ENCODE peak calls at places on chromosomes 1 and 21, in eight cellular contexts. One of them, this sample, is unnamed.

GRCh38 chr1:7375781-7376660 is 395.1 kb upstream of the VAMP3 start:
- DNase-seq in GM23338: no peak
- DNase-seq in uterus: no peak
- DNase-seq in lower lobe of right lung: no peak
- DNase-seq in endodermal cell: peak; percentile 9
- DNase-seq in psoas muscle: no peak
- DNase-seq in right lobe of liver: peak; percentile 26
- DNase-seq in mesendoderm: no peak
- DNase-seq in this sample: no peak

GRCh38 chr1:26471201-26471497 is 1.1 kb upstream of the HMGN2 start:
- DNase-seq in uterus: no peak
- DNase-seq in psoas muscle: no peak
- DNase-seq in lower lobe of right lung: no peak
- DNase-seq in endodermal cell: no peak
- DNase-seq in GM23338: no peak
- DNase-seq in mesendoderm: no peak
- DNase-seq in right lobe of liver: no peak
- DNase-seq in this sample: no peak

GRCh38 chr1:188237573-188238353 is 1409.0 kb downstream of the PLA2G4A start:
- DNase-seq in endodermal cell: no peak
- DNase-seq in mesendoderm: no peak
- DNase-seq in uterus: no peak
- DNase-seq in psoas muscle: no peak
- DNase-seq in GM23338: no peak
- DNase-seq in lower lobe of right lung: no peak
- DNase-seq in right lobe of liver: no peak
- DNase-seq in this sample: no peak

GRCh38 chr1:9766759-9767442 is 56.9 kb downstream of the CLSTN1 start:
- DNase-seq in GM23338: no peak
- DNase-seq in lower lobe of right lung: no peak
- DNase-seq in endodermal cell: no peak
- DNase-seq in uterus: no peak
- DNase-seq in mesendoderm: peak; percentile 73
- DNase-seq in psoas muscle: no peak
- DNase-seq in right lobe of liver: no peak
- DNase-seq in this sample: no peak

GRCh38 chr1:166924829-166925541 is 48.9 kb upstream of the TADA1 start:
- DNase-seq in psoas muscle: no peak
- DNase-seq in lower lobe of right lung: no peak
- DNase-seq in right lobe of liver: no peak
- DNase-seq in uterus: no peak
- DNase-seq in endodermal cell: no peak
- DNase-seq in GM23338: no peak
- DNase-seq in mesendoderm: no peak
- DNase-seq in this sample: no peak

GRCh38 chr1:31760422-31760900 is 3.7 kb downstream of the ADGRB2 start:
- DNase-seq in lower lobe of right lung: no peak
- DNase-seq in GM23338: peak; percentile 72
- DNase-seq in mesendoderm: peak; percentile 39
- DNase-seq in endodermal cell: peak; percentile 84
- DNase-seq in psoas muscle: no peak
- DNase-seq in uterus: no peak
- DNase-seq in right lobe of liver: no peak
- DNase-seq in this sample: peak; percentile 22

GRCh38 chr1:184789899-184790298 is 35.2 kb upstream of the EDEM3 start:
- DNase-seq in lower lobe of right lung: no peak
- DNase-seq in uterus: no peak
- DNase-seq in right lobe of liver: no peak
- DNase-seq in psoas muscle: no peak
- DNase-seq in mesendoderm: no peak
- DNase-seq in GM23338: peak; percentile 6
- DNase-seq in endodermal cell: no peak
- DNase-seq in this sample: no peak

GRCh38 chr1:47533176-47534039 is 95.6 kb downstream of the FOXD2 start:
- DNase-seq in mesendoderm: peak; percentile 93
- DNase-seq in psoas muscle: peak; percentile 40
- DNase-seq in uterus: peak; percentile 60
- DNase-seq in GM23338: peak; percentile 88
- DNase-seq in right lobe of liver: no peak
- DNase-seq in lower lobe of right lung: peak; percentile 47
- DNase-seq in endodermal cell: peak; percentile 93
- DNase-seq in this sample: no peak

GRCh38 chr1:14826172-14826636 is 227.7 kb downstream of the KAZN start:
- DNase-seq in mesendoderm: no peak
- DNase-seq in endodermal cell: no peak
- DNase-seq in uterus: peak; percentile 45
- DNase-seq in GM23338: no peak
- DNase-seq in right lobe of liver: no peak
- DNase-seq in lower lobe of right lung: peak; percentile 34
- DNase-seq in psoas muscle: no peak
- DNase-seq in this sample: no peak

GRCh38 chr1:28759257-28759656 is 22.5 kb downstream of the YTHDF2 start:
- DNase-seq in endodermal cell: no peak
- DNase-seq in psoas muscle: no peak
- DNase-seq in GM23338: no peak
- DNase-seq in uterus: no peak
- DNase-seq in right lobe of liver: no peak
- DNase-seq in lower lobe of right lung: no peak
- DNase-seq in mesendoderm: no peak
- DNase-seq in this sample: no peak

GRCh38 chr1:17251699-17252376 is 2.9 kb downstream of the PADI3 start:
- DNase-seq in mesendoderm: peak; percentile 37
- DNase-seq in uterus: no peak
- DNase-seq in psoas muscle: no peak
- DNase-seq in right lobe of liver: no peak
- DNase-seq in endodermal cell: no peak
- DNase-seq in GM23338: no peak
- DNase-seq in lower lobe of right lung: no peak
- DNase-seq in this sample: no peak

GRCh38 chr1:33094486-33094885 is 13.5 kb downstream of the AZIN2 start:
- DNase-seq in endodermal cell: no peak
- DNase-seq in psoas muscle: no peak
- DNase-seq in lower lobe of right lung: no peak
- DNase-seq in mesendoderm: no peak
- DNase-seq in GM23338: no peak
- DNase-seq in right lobe of liver: peak; percentile 33
- DNase-seq in uterus: no peak
- DNase-seq in this sample: no peak

GRCh38 chr1:62117416-62117815 is 77.2 kb upstream of the L1TD1 start:
- DNase-seq in endodermal cell: no peak
- DNase-seq in lower lobe of right lung: no peak
- DNase-seq in right lobe of liver: no peak
- DNase-seq in mesendoderm: no peak
- DNase-seq in GM23338: no peak
- DNase-seq in uterus: no peak
- DNase-seq in psoas muscle: no peak
- DNase-seq in this sample: no peak

GRCh38 chr1:230104395-230105244 is 37.6 kb downstream of the GALNT2 start:
- DNase-seq in uterus: peak; percentile 83
- DNase-seq in GM23338: peak; percentile 45
- DNase-seq in endodermal cell: peak; percentile 76
- DNase-seq in right lobe of liver: peak; percentile 93
- DNase-seq in psoas muscle: peak; percentile 99
- DNase-seq in mesendoderm: peak; percentile 85
- DNase-seq in lower lobe of right lung: peak; percentile 97
- DNase-seq in this sample: peak; percentile 32

GRCh38 chr1:74463301-74463988 is 49.0 kb downstream of the LRRC53 start:
- DNase-seq in lower lobe of right lung: no peak
- DNase-seq in endodermal cell: no peak
- DNase-seq in uterus: no peak
- DNase-seq in GM23338: no peak
- DNase-seq in right lobe of liver: no peak
- DNase-seq in psoas muscle: no peak
- DNase-seq in mesendoderm: no peak
- DNase-seq in this sample: no peak

GRCh38 chr1:42529724-42530161 is 66.7 kb downstream of the CCDC30 start:
- DNase-seq in psoas muscle: no peak
- DNase-seq in right lobe of liver: no peak
- DNase-seq in lower lobe of right lung: no peak
- DNase-seq in mesendoderm: no peak
- DNase-seq in uterus: no peak
- DNase-seq in endodermal cell: no peak
- DNase-seq in GM23338: no peak
- DNase-seq in this sample: peak; percentile 13

GRCh38 chr21:41478319-41479177 is 29.4 kb downstream of the TMPRSS2 start:
- DNase-seq in endodermal cell: peak; percentile 54
- DNase-seq in lower lobe of right lung: peak; percentile 70
- DNase-seq in mesendoderm: no peak
- DNase-seq in right lobe of liver: no peak
- DNase-seq in GM23338: peak; percentile 16
- DNase-seq in psoas muscle: no peak
- DNase-seq in uterus: no peak
- DNase-seq in this sample: no peak

GRCh38 chr1:50705041-50705440 is 255.0 kb downstream of the FAF1 start:
- DNase-seq in endodermal cell: no peak
- DNase-seq in psoas muscle: no peak
- DNase-seq in right lobe of liver: no peak
- DNase-seq in uterus: no peak
- DNase-seq in mesendoderm: no peak
- DNase-seq in lower lobe of right lung: no peak
- DNase-seq in GM23338: no peak
- DNase-seq in this sample: no peak

GRCh38 chr1:50704126-50704525 is 255.9 kb downstream of the FAF1 start:
- DNase-seq in uterus: no peak
- DNase-seq in right lobe of liver: no peak
- DNase-seq in mesendoderm: peak; percentile 47
- DNase-seq in lower lobe of right lung: no peak
- DNase-seq in psoas muscle: no peak
- DNase-seq in GM23338: peak; percentile 72
- DNase-seq in endodermal cell: no peak
- DNase-seq in this sample: peak; percentile 21

GRCh38 chr1:50705699-50706098 is 254.4 kb downstream of the FAF1 start:
- DNase-seq in psoas muscle: no peak
- DNase-seq in right lobe of liver: no peak
- DNase-seq in lower lobe of right lung: no peak
- DNase-seq in endodermal cell: no peak
- DNase-seq in mesendoderm: no peak
- DNase-seq in GM23338: no peak
- DNase-seq in uterus: no peak
- DNase-seq in this sample: no peak

GRCh38 chr1:50710099-50710498 is 250.0 kb downstream of the FAF1 start:
- DNase-seq in mesendoderm: no peak
- DNase-seq in GM23338: no peak
- DNase-seq in psoas muscle: no peak
- DNase-seq in uterus: no peak
- DNase-seq in endodermal cell: no peak
- DNase-seq in right lobe of liver: no peak
- DNase-seq in lower lobe of right lung: no peak
- DNase-seq in this sample: no peak

DNA sequence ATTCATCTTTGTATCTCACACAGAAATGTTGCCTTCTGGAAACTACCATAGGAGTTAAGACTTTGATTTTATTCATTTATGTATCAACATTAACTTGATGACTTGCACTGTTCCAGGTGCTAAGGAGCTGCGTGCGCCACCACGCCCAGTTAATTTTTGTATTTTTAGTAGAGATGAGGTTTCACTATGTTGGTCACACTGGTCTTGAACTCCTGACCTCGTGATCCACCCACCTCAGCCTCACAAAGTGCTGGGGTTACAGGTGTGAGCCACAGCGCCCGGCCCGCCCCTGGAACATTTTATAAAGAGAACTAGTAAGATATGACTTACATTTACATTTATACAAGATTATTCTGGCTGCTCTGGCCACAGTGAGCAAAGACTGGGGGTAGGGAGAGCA is 252.2 kb downstream of the FAF1 start:
- DNase-seq in endodermal cell: no peak
- DNase-seq in psoas muscle: no peak
- DNase-seq in lower lobe of right lung: no peak
- DNase-seq in right lobe of liver: no peak
- DNase-seq in GM23338: no peak
- DNase-seq in uterus: no peak
- DNase-seq in mesendoderm: no peak
- DNase-seq in this sample: no peak
- H3K36me3 ChIP-seq in endodermal cell: no peaks in the 10 kb centered on the region
- H3K36me3 ChIP-seq in psoas muscle: no peaks in the 10 kb centered on the region
- H3K36me3 ChIP-seq in lower lobe of right lung: no peaks in the 10 kb centered on the region
- H3K36me3 ChIP-seq in right lobe of liver: no peaks in the 10 kb centered on the region
- H3K36me3 ChIP-seq in GM23338: no peaks in the 10 kb centered on the region
- H3K36me3 ChIP-seq in uterus: no peaks in the 10 kb centered on the region
- H3K36me3 ChIP-seq in mesendoderm: no peaks in the 10 kb centered on the region
- H3K36me3 ChIP-seq in this sample: no peaks in the 10 kb centered on the region

GRCh38 chr1:150578278-150579109 is 916 bp downstream of the MCL1 start:
- DNase-seq in lower lobe of right lung: no peak
- DNase-seq in GM23338: peak; percentile 55
- DNase-seq in right lobe of liver: no peak
- DNase-seq in psoas muscle: peak; percentile 66
- DNase-seq in endodermal cell: peak; percentile 59
- DNase-seq in uterus: peak; percentile 66
- DNase-seq in mesendoderm: peak; percentile 88
- DNase-seq in this sample: peak; percentile 49
- H3K4me1 ChIP-seq in lower lobe of right lung: peaks cover 44% of the 10 kb centered on the region
- H3K4me1 ChIP-seq in GM23338: peaks cover 43% of the 10 kb centered on the region
- H3K4me1 ChIP-seq in right lobe of liver: peaks cover 26% of the 10 kb centered on the region
- H3K4me1 ChIP-seq in psoas muscle: peaks cover 26% of the 10 kb centered on the region
- H3K4me1 ChIP-seq in endodermal cell: peaks cover 6% of the 10 kb centered on the region
- H3K4me1 ChIP-seq in uterus: peaks cover 7% of the 10 kb centered on the region
- H3K4me1 ChIP-seq in mesendoderm: peaks cover 4% of the 10 kb centered on the region
- H3K4me1 ChIP-seq in this sample: peaks cover 38% of the 10 kb centered on the region

GRCh38 chr1:11125931-11126330 is 26.3 kb upstream of the EXOSC10 start:
- DNase-seq in uterus: no peak
- DNase-seq in psoas muscle: no peak
- DNase-seq in lower lobe of right lung: no peak
- DNase-seq in GM23338: no peak
- DNase-seq in right lobe of liver: no peak
- DNase-seq in mesendoderm: no peak
- DNase-seq in endodermal cell: no peak
- DNase-seq in this sample: no peak

GRCh38 chr1:11124965-11125364 is 25.3 kb upstream of the EXOSC10 start:
- DNase-seq in psoas muscle: no peak
- DNase-seq in GM23338: no peak
- DNase-seq in lower lobe of right lung: no peak
- DNase-seq in right lobe of liver: no peak
- DNase-seq in mesendoderm: no peak
- DNase-seq in endodermal cell: no peak
- DNase-seq in uterus: no peak
- DNase-seq in this sample: no peak

GRCh38 chr1:11130406-11130805 is 30.7 kb upstream of the EXOSC10 start:
- DNase-seq in right lobe of liver: no peak
- DNase-seq in mesendoderm: no peak
- DNase-seq in psoas muscle: no peak
- DNase-seq in uterus: no peak
- DNase-seq in lower lobe of right lung: no peak
- DNase-seq in endodermal cell: no peak
- DNase-seq in GM23338: no peak
- DNase-seq in this sample: no peak

GRCh38 chr1:11129649-11130048 is 30.0 kb upstream of the EXOSC10 start:
- DNase-seq in psoas muscle: no peak
- DNase-seq in mesendoderm: no peak
- DNase-seq in lower lobe of right lung: no peak
- DNase-seq in endodermal cell: no peak
- DNase-seq in GM23338: no peak
- DNase-seq in uterus: no peak
- DNase-seq in right lobe of liver: no peak
- DNase-seq in this sample: no peak

GRCh38 chr1:11126544-11126943 is 26.9 kb upstream of the EXOSC10 start:
- DNase-seq in mesendoderm: no peak
- DNase-seq in psoas muscle: no peak
- DNase-seq in endodermal cell: no peak
- DNase-seq in GM23338: no peak
- DNase-seq in lower lobe of right lung: no peak
- DNase-seq in right lobe of liver: no peak
- DNase-seq in uterus: no peak
- DNase-seq in this sample: no peak
- H3K36me3 ChIP-seq in mesendoderm: peaks cover 27% of the 10 kb centered on the region
- H3K36me3 ChIP-seq in psoas muscle: peaks cover 100% of the 10 kb centered on the region
- H3K36me3 ChIP-seq in endodermal cell: peaks cover 84% of the 10 kb centered on the region
- H3K36me3 ChIP-seq in GM23338: peaks cover 57% of the 10 kb centered on the region
- H3K36me3 ChIP-seq in lower lobe of right lung: peaks cover 100% of the 10 kb centered on the region
- H3K36me3 ChIP-seq in right lobe of liver: peaks cover 68% of the 10 kb centered on the region
- H3K36me3 ChIP-seq in uterus: no peaks in the 10 kb centered on the region
- H3K36me3 ChIP-seq in this sample: peaks cover 71% of the 10 kb centered on the region

GRCh38 chr1:160094806-160095205 is 3.6 kb downstream of the IGSF8 start:
- DNase-seq in right lobe of liver: no peak
- DNase-seq in GM23338: no peak
- DNase-seq in endodermal cell: no peak
- DNase-seq in mesendoderm: no peak
- DNase-seq in uterus: no peak
- DNase-seq in psoas muscle: no peak
- DNase-seq in lower lobe of right lung: no peak
- DNase-seq in this sample: no peak
- H3K4me1 ChIP-seq in right lobe of liver: peaks cover 62% of the 10 kb centered on the region
- H3K4me1 ChIP-seq in GM23338: peaks cover 39% of the 10 kb centered on the region
- H3K4me1 ChIP-seq in endodermal cell: peaks cover 4% of the 10 kb centered on the region
- H3K4me1 ChIP-seq in mesendoderm: peaks cover 25% of the 10 kb centered on the region
- H3K4me1 ChIP-seq in uterus: peaks cover 10% of the 10 kb centered on the region
- H3K4me1 ChIP-seq in psoas muscle: peaks cover 28% of the 10 kb centered on the region
- H3K4me1 ChIP-seq in lower lobe of right lung: peaks cover 31% of the 10 kb centered on the region
- H3K4me1 ChIP-seq in this sample: peaks cover 39% of the 10 kb centered on the region